ENCODE peak calls at places on chromosome 7, in nine cellular contexts. B, M, Q, P, E, K, C, I and O are unnamed samples.

GRCh38 chr7:1920886-1921285 is 250.8 kb downstream of the ELFN1 start:
- DNase-seq in B (no peak), M (no peak), Q (no peak), P (peak), E (no peak), K (no peak), C (no peak), I (no peak), O (no peak)

GRCh38 chr7:155219947-155220769 is 77.5 kb upstream of the INSIG1 start:
- DNase-seq in B (no peak), M (no peak), Q (no peak), P (no peak), E (peak), K (no peak), C (no peak), I (no peak), O (no peak)

GRCh38 chr7:100826546-100827329 is 585 bp downstream of the EPHB4 start:
- DNase-seq in B (no peak), M (peak), Q (no peak), P (no peak), E (no peak), K (no peak), C (no peak), I (peak), O (no peak)

GRCh38 chr7:54242776-54243175 is 299.4 kb upstream of the VSTM2A start:
- DNase-seq in B (no peak), M (no peak), Q (no peak), P (no peak), E (no peak), K (peak), C (no peak), I (no peak), O (no peak)

GRCh38 chr7:35716038-35716803 is 21.3 kb upstream of the HERPUD2 start:
- DNase-seq in B (no peak), M (peak), Q (no peak), P (no peak), E (peak), K (no peak), C (no peak), I (no peak), O (peak)

GRCh38 chr7:112167144-112167543 is 39.1 kb downstream of the DOCK4 start:
- DNase-seq in B (no peak), M (no peak), Q (no peak), P (no peak), E (no peak), K (no peak), C (no peak), I (no peak), O (peak)

GRCh38 chr7:95886501-95887090 is 114.2 kb downstream of the DYNC1I1 start:
- DNase-seq in B (no peak), M (peak), Q (no peak), P (no peak), E (no peak), K (no peak), C (no peak), I (no peak), O (no peak)

GRCh38 chr7:121069346-121070100 is 81.0 kb downstream of the CPED1 start:
- DNase-seq in B (no peak), M (peak), Q (no peak), P (no peak), E (no peak), K (no peak), C (no peak), I (no peak), O (no peak)

GRCh38 chr7:137069249-137069963 is 201.0 kb downstream of the CHRM2 start:
- DNase-seq in B (no peak), M (no peak), Q (no peak), P (no peak), E (no peak), K (no peak), C (no peak), I (peak), O (no peak)

GRCh38 chr7:137078781-137079180 is 210.3 kb downstream of the CHRM2 start:
- DNase-seq in B (no peak), M (no peak), Q (no peak), P (no peak), E (no peak), K (no peak), C (no peak), I (no peak), O (no peak)

GRCh38 chr7:137074386-137075030 is 206.1 kb downstream of the CHRM2 start:
- DNase-seq in B (no peak), M (peak), Q (peak), P (no peak), E (no peak), K (no peak), C (no peak), I (no peak), O (no peak)

DNA sequence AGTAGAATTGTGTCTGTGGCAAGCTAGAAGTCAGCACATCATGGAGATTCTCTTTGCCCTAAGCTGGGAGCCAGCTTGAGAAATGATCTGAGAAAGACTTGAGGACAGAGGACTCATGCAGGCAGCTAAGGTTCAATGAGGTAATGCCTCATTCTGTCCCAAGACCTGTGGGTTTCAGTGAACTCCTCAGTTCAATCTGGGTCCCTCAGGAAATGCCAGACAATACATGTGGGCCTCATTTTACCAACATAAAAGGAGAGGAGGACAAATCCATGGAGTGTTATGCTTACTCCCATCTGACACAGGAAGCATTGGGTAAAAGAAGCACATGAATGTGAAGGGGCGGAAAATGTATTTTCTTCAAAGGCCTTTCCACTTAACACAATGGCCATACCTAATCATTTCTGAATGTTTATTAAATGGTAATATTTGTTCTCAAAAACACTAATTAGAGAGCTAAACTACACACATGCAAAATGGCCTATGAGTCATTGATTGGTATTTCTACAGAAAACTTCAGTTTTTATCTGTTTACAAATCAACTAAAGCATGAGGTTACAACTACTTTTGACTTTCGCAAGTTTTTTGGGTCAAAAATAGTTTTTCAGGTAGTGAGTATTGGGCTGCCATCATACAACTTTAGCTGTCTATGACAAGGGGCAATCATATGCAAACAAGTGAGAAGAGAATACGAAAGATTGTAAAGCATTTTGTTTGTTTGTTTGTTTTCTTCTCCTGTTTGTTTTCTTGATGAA is 205.3 kb downstream of the CHRM2 start:
- DNase-seq in B (no peak), M (peak), Q (no peak), P (no peak), E (no peak), K (no peak), C (no peak), I (no peak), O (no peak)
- H3K27ac ChIP-seq in B (no peak), M (peak), Q (peak), P (no peak), E (no peak), K (no peak), C (no peak), I (no peak), O (no peak)

DNA sequence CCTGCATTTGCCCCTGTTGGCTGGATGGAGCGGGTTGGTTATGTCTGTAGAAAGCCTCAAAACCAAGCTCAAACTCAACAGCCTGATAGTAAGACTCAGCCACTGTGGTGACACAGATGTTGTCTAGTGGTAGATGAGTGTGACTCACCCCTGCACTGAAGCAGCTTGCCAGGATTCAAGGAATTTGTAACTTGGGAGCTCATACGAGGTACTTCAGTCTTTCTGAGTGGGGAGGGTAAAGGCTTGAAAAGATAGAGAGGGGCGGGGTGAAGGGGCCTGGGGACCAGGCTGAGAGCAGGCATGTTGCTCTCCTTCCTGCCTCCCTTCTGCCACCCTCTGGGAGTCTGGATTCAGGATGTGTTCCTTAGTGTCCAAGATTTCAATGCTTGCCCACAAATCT is 22.9 kb upstream of the AQP1 start:
- DNase-seq in B (no peak), M (peak), Q (peak), P (no peak), E (no peak), K (peak), C (no peak), I (no peak), O (no peak)
- H3K27ac ChIP-seq in B (no peak), M (no peak), Q (no peak), P (peak), E (peak), K (no peak), C (no peak), I (peak), O (no peak)

DNA sequence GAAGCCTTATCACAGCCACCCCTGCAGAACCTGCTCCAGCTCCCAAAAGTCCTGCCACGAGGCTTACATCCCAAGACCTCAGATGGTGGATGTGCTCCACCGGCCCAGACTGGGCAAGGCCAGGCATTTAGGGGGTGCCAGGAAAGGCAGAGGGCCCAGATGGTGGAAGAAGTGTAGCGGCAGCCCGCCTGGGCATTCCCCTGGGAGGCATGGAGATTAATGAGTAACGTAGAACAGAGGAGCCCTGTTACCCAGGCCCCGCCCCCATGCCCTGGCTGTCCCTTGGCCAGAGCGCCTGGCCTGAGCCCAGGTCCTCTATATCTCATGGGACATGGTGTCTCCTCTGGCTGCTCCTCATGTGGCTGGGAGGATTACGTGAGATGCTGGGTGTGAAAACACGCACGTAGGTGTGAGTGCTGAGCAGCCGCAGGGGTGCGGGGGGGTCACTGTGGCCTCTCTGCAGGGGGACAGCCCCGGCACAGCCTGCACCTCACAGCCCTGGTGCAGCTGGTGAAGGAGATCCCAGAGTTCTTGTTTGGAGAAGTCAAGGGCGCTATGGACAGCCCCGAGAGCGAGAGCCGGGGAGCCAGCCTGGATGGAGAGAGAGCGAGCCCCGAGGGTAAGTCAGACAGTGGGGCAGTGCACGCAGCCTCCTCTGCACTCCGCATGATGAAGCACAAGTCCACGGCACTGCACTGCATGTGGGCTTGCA is 52.9 kb downstream of the ZNF467 start:
- DNase-seq in B (no peak), M (no peak), Q (no peak), P (peak), E (peak), K (no peak), C (no peak), I (peak), O (peak)
- H3K27ac ChIP-seq in B (no peak), M (no peak), Q (no peak), P (peak), E (no peak), K (no peak), C (no peak), I (no peak), O (peak)

DNA sequence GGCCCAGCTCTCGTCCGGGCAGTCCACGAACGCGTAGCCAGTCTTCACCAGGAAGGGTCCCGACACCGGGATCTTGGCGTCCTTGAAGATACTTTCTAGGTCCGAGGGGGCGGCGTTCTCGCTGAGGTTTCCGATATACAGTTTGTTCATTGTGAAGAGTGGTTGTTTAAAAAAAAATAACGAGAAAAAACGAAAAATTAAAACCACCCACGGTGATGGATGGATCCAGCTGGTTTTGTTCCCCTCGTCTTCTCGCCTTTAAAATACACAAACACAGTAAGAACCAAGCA is 385 bp downstream of the IGF2BP3 start:
- DNase-seq in B (no peak), M (no peak), Q (no peak), P (no peak), E (no peak), K (no peak), C (no peak), I (peak), O (no peak)
- H3K27ac ChIP-seq in B (peak), M (no peak), Q (peak), P (no peak), E (no peak), K (peak), C (no peak), I (peak), O (no peak)